ENCODE peak calls at places on chromosomes 6 and 20, in four cellular contexts. G is tibial artery, J is brain microvascular endothelial cell, I is A549. K is an unnamed sample.
A peak's percentile ranks its signal among the peaks of the same experiment; 100 is the strongest.

GRCh38 chr20:45445805-45446562 is 23.6 kb upstream of the WFDC2 start:
- DNase-seq in I (peak; percentile 59), J (no peak), G (no peak), K (no peak)

GRCh38 chr6:112501705-112502104 is 154.6 kb downstream of the RFPL4B start:
- DNase-seq in J (peak; percentile 71), I (no peak), G (no peak), K (no peak)

GRCh38 chr6:28776269-28777146 is 147.3 kb downstream of the TRIM27 start:
- DNase-seq in J (no peak), I (no peak), G (no peak), K (no peak)

GRCh38 chr6:47413752-47414516 is 63.7 kb upstream of the CD2AP start:
- DNase-seq in G (peak; percentile 25), J (peak; percentile 40), I (peak; percentile 73), K (peak; percentile 27)

GRCh38 chr6:106820412-106820852 is 154.1 kb downstream of the CD24 start:
- DNase-seq in I (peak; percentile 73), J (no peak), G (no peak), K (no peak)

GRCh38 chr6:95660544-95660943 is 83.2 kb downstream of the MANEA start:
- DNase-seq in J (no peak), G (no peak), I (no peak), K (no peak)

GRCh38 chr20:61186771-61187170 is 65.3 kb upstream of the CDH4 start:
- DNase-seq in G (no peak), J (peak; percentile 45), I (no peak), K (no peak)

GRCh38 chr20:43755851-43756250 is 29.0 kb upstream of the GTSF1L start:
- DNase-seq in J (peak; percentile 65), I (no peak), G (no peak), K (peak; percentile 46)

GRCh38 chr6:109059591-109060021 is 35.0 kb downstream of the SESN1 start:
- DNase-seq in J (peak; percentile 37), G (no peak), I (no peak), K (no peak)

GRCh38 chr20:40317156-40317790 is 371.8 kb downstream of the MAFB start:
- DNase-seq in G (no peak), J (no peak), I (no peak), K (no peak)

GRCh38 chr6:170207586-170207985 is 83.3 kb downstream of the DLL1 start:
- DNase-seq in G (peak; percentile 4), I (no peak), J (no peak), K (no peak)

GRCh38 chr6:46325561-46326525 is 155.1 kb upstream of the ENPP5 start:
- DNase-seq in J (peak; percentile 7), I (no peak), G (no peak), K (peak; percentile 38)

GRCh38 chr6:46014511-46015118 is 1.0 kb downstream of the CLIC5 start:
- DNase-seq in J (no peak), G (no peak), I (no peak), K (no peak)

GRCh38 chr6:48817714-48818113 is 645.3 kb downstream of the MMUT start:
- DNase-seq in G (no peak), I (no peak), J (no peak), K (no peak)

GRCh38 chr6:47083586-47084047 is 41.5 kb upstream of the ADGRF1 start:
- DNase-seq in J (peak; percentile 19), G (peak; percentile 85), I (no peak), K (peak; percentile 24)

GRCh38 chr6:36989264-36989663 is 3.3 kb upstream of the MTCH1 start:
- DNase-seq in I (no peak), J (no peak), G (no peak), K (no peak)

GRCh38 chr6:37221585-37222124 is 35.9 kb upstream of the TBC1D22B start:
- DNase-seq in G (no peak), J (no peak), I (no peak), K (no peak)

GRCh38 chr6:159727717-159728440 is 573 bp downstream of the WTAP start:
- DNase-seq in G (no peak), J (peak; percentile 11), I (no peak), K (no peak)

GRCh38 chr20:34979366-34980153 is 23.9 kb downstream of the MYH7B start:
- DNase-seq in G (no peak), I (no peak), J (no peak), K (no peak)

GRCh38 chr20:17786221-17786718 is 86.5 kb downstream of the BANF2 start:
- DNase-seq in I (no peak), J (peak; percentile 54), G (peak; percentile 49), K (peak; percentile 50)

GRCh38 chr20:35702051-35702823 is 3.0 kb downstream of the ROMO1 start:
- DNase-seq in J (no peak), I (no peak), G (no peak), K (peak; percentile 43)

GRCh38 chr6:113018351-113019151 is 671.4 kb downstream of the RFPL4B start:
- DNase-seq in J (peak; percentile 79), I (no peak), G (peak; percentile 34), K (peak; percentile 98)

GRCh38 chr6:45021652-45022051 is 306.5 kb upstream of the RUNX2 start:
- DNase-seq in G (no peak), I (no peak), J (peak; percentile 11), K (no peak)

GRCh38 chr6:26311012-26311384 is 54.0 kb upstream of the BTN3A2 start:
- DNase-seq in I (peak; percentile 69), J (peak; percentile 80), G (no peak), K (no peak)

GRCh38 chr6:26309731-26310142 is 55.3 kb upstream of the BTN3A2 start:
- DNase-seq in I (peak; percentile 45), G (no peak), J (peak; percentile 69), K (no peak)

GRCh38 chr6:26312501-26313390 is 52.3 kb upstream of the BTN3A2 start:
- DNase-seq in J (peak; percentile 93), I (peak; percentile 91), G (peak; percentile 80), K (peak; percentile 67)

GRCh38 chr6:26312096-26312463 is 52.9 kb upstream of the BTN3A2 start:
- DNase-seq in G (no peak), I (no peak), J (no peak), K (no peak)

DNA sequence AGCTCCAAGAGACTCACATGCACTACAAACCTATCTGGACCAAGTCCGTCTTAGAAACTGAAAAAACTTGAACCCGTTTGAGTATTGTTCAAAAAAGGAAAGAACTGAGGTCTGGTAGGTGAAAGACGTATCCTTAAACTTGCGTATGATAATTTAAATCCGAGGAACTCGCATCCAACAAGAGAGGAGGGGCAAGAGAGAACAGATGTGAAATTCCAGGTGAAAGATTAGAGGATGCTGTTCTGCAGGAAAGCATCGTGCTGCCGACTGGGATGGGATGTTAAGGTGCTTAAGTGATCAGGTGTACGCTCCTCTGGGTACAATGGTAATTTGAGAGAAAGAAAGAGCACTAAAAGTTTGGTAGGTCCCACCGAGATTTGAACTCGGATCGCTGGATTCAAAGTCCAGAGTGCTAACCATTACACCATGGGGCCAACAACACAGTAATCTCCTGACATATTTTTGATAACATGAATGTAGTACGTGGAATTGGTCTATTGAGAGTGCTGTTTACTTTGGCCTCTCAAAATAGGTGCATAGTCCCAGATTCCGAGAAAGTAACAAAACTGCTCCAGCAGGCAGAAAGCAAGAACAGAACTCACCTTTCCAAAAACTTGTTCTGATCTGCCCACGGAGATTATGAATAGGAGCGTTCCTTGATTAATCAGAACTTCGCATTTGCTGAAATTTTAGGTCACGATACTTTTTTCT is 53.5 kb upstream of the BTN3A2 start:
- DNase-seq in J (peak; percentile 73), G (no peak), I (peak; percentile 82), K (no peak)
- H3K4me3 ChIP-seq in J (peak overlapping the region; percentile 64), G (peak overlapping the region; percentile 58), I (peak overlapping the region; percentile 69), K (peak overlapping the region; percentile 24)

GRCh38 chr20:63469713-63470101 is 2.7 kb downstream of the KCNQ2 start:
- DNase-seq in J (no peak), I (no peak), G (no peak), K (no peak)

GRCh38 chr20:63469019-63469712 is 3.3 kb downstream of the KCNQ2 start:
- DNase-seq in I (no peak), G (no peak), J (no peak), K (no peak)

GRCh38 chr20:63471002-63471718 is 1.3 kb downstream of the KCNQ2 start:
- DNase-seq in I (no peak), J (no peak), G (no peak), K (no peak)

GRCh38 chr20:63471719-63472158 is 716 bp downstream of the KCNQ2 start:
- DNase-seq in I (no peak), J (no peak), G (no peak), K (no peak)

DNA sequence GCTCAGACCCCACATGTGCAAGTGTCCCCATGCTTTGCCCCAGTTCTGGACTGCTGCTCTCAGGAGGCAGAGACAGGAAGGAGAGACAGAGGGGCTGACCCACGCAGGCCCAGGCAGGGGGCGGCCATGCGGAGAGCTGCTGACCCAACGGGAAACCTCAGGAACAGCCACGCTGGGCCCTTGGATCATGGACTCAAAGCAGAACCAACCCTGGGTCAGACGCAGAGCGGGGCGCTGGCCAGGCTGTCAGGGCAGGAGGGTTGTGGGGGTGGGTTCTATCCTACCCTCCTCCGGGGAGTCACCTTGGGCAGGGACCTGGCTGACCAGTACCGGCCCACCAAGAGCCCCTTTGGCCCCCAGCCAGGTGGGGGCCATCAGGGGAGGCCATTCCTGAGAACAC is 2.0 kb downstream of the KCNQ2 start:
- DNase-seq in J (no peak), I (no peak), G (no peak), K (no peak)
- H3K4me3 ChIP-seq in J (no peak overlapping the region), I (no peak overlapping the region), G (no peak overlapping the region), K (no peak overlapping the region)

GRCh38 chr6:163401039-163401885 is 13.3 kb upstream of the QKI start:
- DNase-seq in I (no peak), G (no peak), J (no peak), K (no peak)
- H3K4me3 ChIP-seq in I (no peak overlapping the region), G (no peak overlapping the region), J (no peak overlapping the region), K (no peak overlapping the region)

GRCh38 chr20:5509803-5510202 is 193.0 kb upstream of the PROKR2 start:
- DNase-seq in I (no peak), G (no peak), J (no peak), K (no peak)

GRCh38 chr20:5508044-5508443 is 191.3 kb upstream of the PROKR2 start:
- DNase-seq in I (no peak), G (no peak), J (no peak), K (no peak)

GRCh38 chr20:5504061-5504739 is 187.4 kb upstream of the PROKR2 start:
- DNase-seq in J (peak; percentile 10), G (peak; percentile 57), I (no peak), K (no peak)
- H3K4me3 ChIP-seq in J (peak overlapping the region; percentile 63), G (peak overlapping the region; percentile 68), I (no peak overlapping the region), K (peak overlapping the region; percentile 57)

K was measured in AG09309.